ENCODE peak calls at places on chromosomes 11 and 22, in six cellular contexts. S is MM.1S, K is DND-41, V is neuronal stem cell, M is H9, L is hepatocyte. X is an unnamed sample.

GRCh38 chr22:31647516-31647915 is 14.5 kb downstream of the PISD start:
- DNase-seq in L (no peak), V (no peak), M (no peak), K (no peak), S (no peak), X (no peak)

GRCh38 chr11:70135142-70136132 is 57.3 kb downstream of the ANO1 start:
- DNase-seq in S (no peak), M (no peak), L (peak), V (no peak), K (no peak), X (no peak)

GRCh38 chr11:118437046-118437735 is 899 bp downstream of the KMT2A start:
- DNase-seq in K (peak), S (peak), M (peak), V (peak), L (peak), X (peak)

GRCh38 chr22:37329239-37330140 is 47.2 kb downstream of the CYTH4 start:
- DNase-seq in V (no peak), K (no peak), M (no peak), S (no peak), L (no peak), X (peak)

GRCh38 chr22:49871482-49871881 is 17.8 kb downstream of the ZBED4 start:
- DNase-seq in K (no peak), L (no peak), V (no peak), M (no peak), S (no peak), X (no peak)

GRCh38 chr11:70671083-70671482 is 272.8 kb downstream of the CTTN start:
- DNase-seq in S (no peak), M (peak), L (no peak), K (no peak), V (no peak), X (no peak)

GRCh38 chr22:33247758-33248157 is 189.6 kb upstream of the SYN3 start:
- DNase-seq in V (no peak), K (no peak), L (no peak), S (peak), M (no peak), X (no peak)

GRCh38 chr22:41311487-41311886 is 10.2 kb downstream of the ZC3H7B start:
- DNase-seq in M (no peak), S (no peak), L (no peak), V (no peak), K (no peak), X (no peak)

GRCh38 chr22:35592418-35592967 is 24.6 kb downstream of the MB start:
- DNase-seq in K (no peak), V (no peak), S (no peak), L (no peak), M (no peak), X (no peak)

GRCh38 chr11:123062892-123063395 is 1.0 kb upstream of the HSPA8 start:
- DNase-seq in S (no peak), K (no peak), M (no peak), V (no peak), L (no peak), X (no peak)

GRCh38 chr22:36409067-36409466 is 21.3 kb upstream of the MYH9 start:
- DNase-seq in S (no peak), L (no peak), K (no peak), V (no peak), M (no peak), X (no peak)

GRCh38 chr11:107683807-107684206 is 28.0 kb downstream of the SLN start:
- DNase-seq in K (no peak), V (no peak), M (peak), S (no peak), L (no peak), X (peak)

GRCh38 chr11:61152816-61153592 is 8.2 kb downstream of the VPS37C start:
- DNase-seq in S (no peak), V (no peak), L (no peak), K (no peak), M (no peak), X (no peak)

GRCh38 chr11:15196704-15197103 is 82.0 kb downstream of the INSC start:
- DNase-seq in L (no peak), S (no peak), M (no peak), V (no peak), K (no peak), X (no peak)

GRCh38 chr11:6925636-6926207 is 504 bp upstream of the ZNF215 start:
- DNase-seq in S (no peak), L (peak), V (no peak), K (no peak), M (peak), X (no peak)

GRCh38 chr11:75308116-75308515 is 43.3 kb downstream of the ARRB1 start:
- DNase-seq in M (no peak), V (no peak), L (no peak), S (no peak), K (no peak), X (no peak)

GRCh38 chr11:126645206-126645605 is 289.7 kb downstream of the ST3GAL4 start:
- DNase-seq in L (no peak), M (no peak), S (no peak), V (no peak), K (no peak), X (no peak)

GRCh38 chr11:27420722-27421572 is 51.6 kb downstream of the LGR4 start:
- DNase-seq in L (no peak), M (no peak), S (no peak), K (no peak), V (no peak), X (no peak)

GRCh38 chr22:22692707-22693530 is 48.5 kb downstream of the GGTLC2 start:
- DNase-seq in S (peak), L (peak), M (peak), K (peak), V (peak), X (peak)

GRCh38 chr11:1760351-1761109 is 3.2 kb downstream of the CTSD start:
- DNase-seq in V (no peak), S (no peak), M (no peak), L (no peak), K (no peak), X (no peak)

GRCh38 chr11:119880143-119880542 is 151.1 kb upstream of the NECTIN1 start:
- DNase-seq in S (no peak), L (no peak), K (no peak), M (peak), V (no peak), X (no peak)

GRCh38 chr11:2139691-2140337 is 625 bp upstream of the IGF2 start:
- DNase-seq in K (no peak), S (no peak), M (no peak), L (peak), V (no peak), X (no peak)

GRCh38 chr11:67054851-67055523 is 1.7 kb upstream of the RHOD start:
- DNase-seq in V (no peak), M (no peak), S (peak), L (peak), K (peak), X (peak)

GRCh38 chr11:61888043-61888442 is 3.3 kb downstream of the FADS3 start:
- DNase-seq in L (no peak), M (no peak), V (no peak), K (no peak), S (no peak), X (no peak)

GRCh38 chr11:27700351-27701261 is at the start of gene BDNF:
- DNase-seq in V (peak), M (peak), K (no peak), L (peak), S (peak), X (peak)

GRCh38 chr11:97979741-97980140 is 1041.0 kb upstream of the CNTN5 start:
- DNase-seq in S (no peak), V (no peak), L (no peak), M (no peak), K (no peak), X (no peak)

GRCh38 chr11:57131080-57131790 is 50.5 kb upstream of the LRRC55 start:
- DNase-seq in V (peak), M (peak), K (no peak), S (no peak), L (peak), X (no peak)

GRCh38 chr22:47373648-47374272 is 611.3 kb downstream of the TBC1D22A start:
- DNase-seq in V (no peak), L (no peak), K (no peak), M (no peak), S (no peak), X (no peak)
- H3K4me2 ChIP-seq in V (no peak), L (no peak), K (no peak), M (no peak), S (no peak), X (no peak)

DNA sequence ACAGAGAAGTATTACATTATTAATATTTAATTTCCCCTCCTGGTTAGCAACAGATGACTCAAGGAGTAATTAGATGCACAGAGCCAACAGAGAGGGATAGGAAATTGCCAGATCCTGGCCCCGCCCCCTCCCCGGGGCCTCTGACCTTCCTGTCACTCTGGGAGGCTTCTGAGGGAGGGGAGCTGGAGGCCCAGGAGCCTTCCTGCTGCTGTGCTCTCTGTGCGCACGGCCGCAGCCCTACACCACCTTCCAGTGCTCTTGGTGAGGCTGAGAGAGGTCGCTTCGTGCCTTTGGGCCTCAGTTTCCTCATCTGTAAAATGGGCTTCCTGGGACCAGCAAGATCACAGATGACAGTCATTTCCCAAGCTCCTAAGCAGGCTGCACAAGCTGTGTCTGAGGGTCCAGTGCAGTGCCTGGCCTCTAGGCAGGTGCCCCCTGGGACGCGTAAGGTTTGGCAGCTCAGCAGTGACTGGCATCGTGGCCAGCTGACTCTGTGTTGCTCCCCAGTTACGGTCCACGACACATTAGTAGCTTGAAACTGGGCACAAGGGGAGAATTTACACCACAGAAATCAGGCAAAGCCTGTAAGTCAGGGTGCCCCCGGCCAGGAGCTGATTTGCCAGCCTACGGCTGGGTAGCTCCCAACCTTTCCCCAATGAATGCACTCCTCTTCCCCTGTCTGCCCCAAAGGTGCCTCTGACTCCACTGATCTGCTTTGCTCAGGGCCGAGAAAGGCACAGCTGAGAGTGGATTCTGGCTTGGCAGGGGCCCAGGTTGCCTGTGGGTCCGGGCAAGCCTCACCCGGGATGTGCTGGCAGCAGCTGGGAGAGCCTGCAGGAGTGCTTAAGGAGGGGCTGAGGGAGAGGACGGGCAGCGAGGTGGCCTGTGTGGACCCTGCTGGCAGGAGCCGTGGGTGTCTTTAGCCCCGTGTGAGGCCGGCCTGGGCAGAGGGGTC is 2.3 kb downstream of the ADORA2A start:
- DNase-seq in S (peak), V (no peak), K (peak), M (peak), L (no peak), X (no peak)
- H3K4me2 ChIP-seq in S (peak), V (no peak), K (peak), M (no peak), L (no peak), X (no peak)

GRCh38 chr11:113553905-113554304 is 78.7 kb upstream of the DRD2 start:
- DNase-seq in S (no peak), K (no peak), V (no peak), L (no peak), M (no peak), X (no peak)
- H3K4me2 ChIP-seq in S (no peak), K (no peak), V (no peak), L (no peak), M (no peak), X (no peak)

GRCh38 chr11:3905080-3905953 is 49.9 kb downstream of the STIM1 start:
- DNase-seq in S (peak), K (no peak), V (no peak), M (no peak), L (peak), X (peak)

GRCh38 chr11:3901249-3902025 is 46.0 kb downstream of the STIM1 start:
- DNase-seq in S (no peak), L (no peak), M (no peak), V (no peak), K (no peak), X (no peak)

GRCh38 chr11:3904228-3904627 is 48.8 kb downstream of the STIM1 start:
- DNase-seq in V (no peak), M (no peak), S (no peak), K (no peak), L (no peak), X (no peak)

GRCh38 chr11:3903207-3903896 is 47.9 kb downstream of the STIM1 start:
- DNase-seq in M (no peak), K (no peak), L (no peak), S (no peak), V (no peak), X (no peak)

DNA sequence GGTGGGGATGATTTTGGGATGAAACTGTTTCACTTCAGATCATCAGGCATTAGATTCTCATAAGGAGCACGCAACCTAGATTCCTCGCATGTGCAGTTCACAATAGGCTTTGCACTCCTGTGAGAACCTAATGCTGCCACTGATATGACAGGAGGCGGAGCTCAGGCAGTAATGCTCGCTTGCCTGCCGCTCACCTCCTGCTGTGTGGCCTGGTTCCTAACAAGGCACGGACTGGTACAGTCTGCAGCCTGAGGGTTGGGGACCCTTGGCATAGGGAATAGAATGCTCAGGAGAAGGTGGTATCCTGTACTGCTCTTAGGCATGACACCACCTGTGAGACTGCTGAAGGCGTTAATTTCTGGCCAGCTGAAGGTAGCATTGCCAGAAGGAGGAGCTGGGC is 47.0 kb downstream of the STIM1 start:
- DNase-seq in M (no peak), L (no peak), S (no peak), V (no peak), K (no peak), X (no peak)
- H3K4me2 ChIP-seq in M (no peak), L (no peak), S (no peak), V (no peak), K (no peak), X (no peak)

GRCh38 chr22:27663031-27663367 is 138.6 kb downstream of the MN1 start:
- DNase-seq in L (no peak), V (no peak), K (no peak), M (no peak), S (no peak), X (no peak)
- H3K4me2 ChIP-seq in L (no peak), V (no peak), K (no peak), M (no peak), S (no peak), X (no peak)

DNA sequence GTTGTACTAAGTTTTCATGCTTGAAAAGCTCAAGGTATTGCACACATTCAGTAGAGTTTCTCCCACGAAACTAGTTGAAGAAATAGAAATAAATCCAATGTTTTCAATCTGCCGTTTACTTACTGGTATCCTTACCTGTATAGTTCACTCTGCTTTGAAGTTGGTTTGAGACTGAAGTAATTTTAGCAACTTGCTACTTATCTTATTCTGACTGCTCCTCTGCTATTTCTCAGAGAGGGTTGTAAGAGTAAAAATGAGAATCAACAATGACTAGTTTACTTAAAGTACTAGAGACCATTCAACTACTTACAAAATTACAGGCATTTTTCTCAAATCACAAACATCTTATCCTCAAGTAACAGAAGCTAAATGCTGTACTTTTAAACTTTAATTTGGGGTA is 12.3 kb upstream of the ARHGAP32 start:
- DNase-seq in M (no peak), V (no peak), K (no peak), L (no peak), S (no peak), X (no peak)
- H3K4me2 ChIP-seq in M (no peak), V (no peak), K (no peak), L (no peak), S (no peak), X (no peak)

GRCh38 chr11:99069831-99070444 is 49.2 kb downstream of the CNTN5 start:
- DNase-seq in K (no peak), M (peak), S (peak), V (peak), L (peak), X (no peak)

GRCh38 chr11:99066609-99067008 is 45.9 kb downstream of the CNTN5 start:
- DNase-seq in S (no peak), K (no peak), M (no peak), V (no peak), L (no peak), X (no peak)

GRCh38 chr11:99063331-99063730 is 42.6 kb downstream of the CNTN5 start:
- DNase-seq in V (no peak), K (no peak), L (no peak), M (no peak), S (no peak), X (no peak)

GRCh38 chr11:99068832-99069231 is 48.1 kb downstream of the CNTN5 start:
- DNase-seq in L (no peak), K (no peak), V (no peak), S (peak), M (no peak), X (no peak)
- H3K4me2 ChIP-seq in L (no peak), K (no peak), V (no peak), S (peak), M (no peak), X (no peak)

DNA sequence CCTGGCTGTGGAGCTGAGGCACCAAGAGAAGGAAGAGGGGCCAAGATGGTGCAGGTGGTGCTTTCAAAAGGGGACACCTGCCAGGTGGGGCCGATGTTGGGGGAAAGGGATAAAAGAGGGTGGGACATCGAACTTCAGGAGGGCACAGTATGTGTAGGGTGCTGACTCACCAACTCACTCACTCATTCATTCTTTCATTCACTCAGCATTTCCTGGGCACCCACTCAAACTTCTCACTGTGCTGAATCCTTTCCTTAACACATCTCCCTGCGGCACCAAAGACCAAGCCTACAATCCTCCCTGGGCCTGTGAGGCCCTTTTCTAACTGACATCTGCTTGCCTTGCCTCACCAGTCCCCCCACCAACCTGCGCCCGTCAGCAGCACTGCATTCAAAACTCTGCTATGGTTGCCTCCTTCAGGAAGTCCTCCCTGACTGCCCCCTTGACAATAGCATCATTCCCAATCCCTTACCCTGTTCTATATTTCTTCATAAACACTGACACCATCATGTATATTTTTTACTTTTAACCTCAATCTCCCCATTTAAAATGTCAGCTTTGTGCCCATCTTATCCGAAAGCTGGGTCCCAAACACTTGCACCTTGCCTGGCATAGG is 246.6 kb downstream of the MN1 start:
- DNase-seq in M (no peak), K (no peak), V (no peak), L (no peak), S (no peak), X (no peak)
- H3K4me2 ChIP-seq in M (no peak), K (no peak), V (no peak), L (no peak), S (no peak), X (no peak)

GRCh38 chr11:83168756-83169155 is 11.8 kb downstream of the PCF11 start:
- DNase-seq in S (no peak), L (no peak), K (no peak), M (no peak), V (no peak), X (no peak)

GRCh38 chr11:83175815-83176214 is 17.7 kb upstream of the ANKRD42 start:
- DNase-seq in S (no peak), V (no peak), M (no peak), K (no peak), L (peak), X (no peak)

GRCh38 chr11:83174008-83174407 is 17.1 kb downstream of the PCF11 start:
- DNase-seq in V (no peak), K (no peak), S (peak), M (no peak), L (no peak), X (no peak)

DNA sequence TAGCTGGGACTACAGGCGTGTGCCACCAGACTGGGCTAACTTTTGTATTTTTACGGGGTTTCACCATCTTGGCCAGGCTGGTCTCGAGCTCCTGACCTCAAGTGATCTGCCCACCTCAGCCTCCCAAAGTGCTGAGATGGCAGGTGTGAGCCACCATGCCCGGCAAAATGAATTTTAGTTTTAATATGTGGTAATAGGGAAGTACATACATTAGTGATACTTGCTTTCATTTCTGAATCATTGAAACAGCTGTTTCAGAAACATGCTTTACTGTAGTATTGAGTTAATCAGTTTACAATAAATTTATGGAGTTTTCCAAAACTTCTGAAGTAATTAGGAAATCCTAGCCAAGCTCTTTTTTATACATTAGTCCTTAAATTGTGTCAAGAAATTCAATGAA is 15.6 kb downstream of the PCF11 start:
- DNase-seq in M (no peak), V (no peak), S (no peak), L (no peak), K (no peak), X (no peak)
- H3K4me2 ChIP-seq in M (no peak), V (no peak), S (peak), L (no peak), K (no peak), X (no peak)

DNA sequence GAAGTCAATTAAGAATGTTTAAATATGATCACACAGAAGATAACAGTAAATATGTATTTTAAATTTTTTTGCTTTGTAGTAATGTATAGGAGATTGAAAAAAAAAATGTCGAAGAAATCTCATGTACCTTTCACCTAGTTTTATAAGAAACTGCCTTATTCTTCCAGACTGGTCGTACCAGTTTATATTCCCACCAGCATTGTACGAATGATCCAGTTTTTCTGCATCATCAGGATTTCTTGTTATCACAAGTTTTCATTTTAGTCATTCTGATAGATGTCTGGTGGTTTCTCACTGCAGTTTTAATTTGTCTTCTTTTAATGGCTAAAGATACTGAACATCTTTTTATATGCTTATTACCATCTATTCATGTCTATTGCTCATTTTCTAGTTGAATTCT is 101.8 kb upstream of the CTSC start:
- DNase-seq in V (no peak), K (no peak), M (no peak), L (no peak), S (no peak), X (no peak)
- H3K4me2 ChIP-seq in V (no peak), K (no peak), M (no peak), L (no peak), S (no peak), X (no peak)

X was measured in A549.